ENCODE peak calls at places on chromosomes 13 and 19, in five cellular contexts. O is mesenchymal stem cell, B is heart left ventricle, X is adrenal gland, F is H9. I is an unnamed sample.

GRCh38 chr13:36858285-36858684 is 39.3 kb downstream of the RFXAP start:
- DNase-seq in O (peak), B (no peak), X (no peak), F (no peak), I (no peak)

GRCh38 chr19:4861147-4861546 is 6.3 kb downstream of the PLIN3 start:
- DNase-seq in O (no peak), B (no peak), X (no peak), F (no peak), I (no peak)

GRCh38 chr13:91632071-91632470 is 233.7 kb downstream of the GPC5 start:
- DNase-seq in O (no peak), B (no peak), X (no peak), F (no peak), I (no peak)

GRCh38 chr13:54175470-54175869 is 1146.9 kb downstream of the OLFM4 start:
- DNase-seq in O (no peak), B (no peak), X (no peak), F (no peak), I (no peak)

GRCh38 chr19:39103151-39103550 is 19.0 kb downstream of the ACP7 start:
- DNase-seq in O (no peak), B (no peak), X (no peak), F (no peak), I (no peak)

GRCh38 chr13:32195713-32196112 is 119.5 kb downstream of the ZAR1L start:
- DNase-seq in O (no peak), B (no peak), X (no peak), F (no peak), I (no peak)

GRCh38 chr19:32041681-32042292 is 303.6 kb upstream of the ZNF507 start:
- DNase-seq in O (peak), B (peak), X (peak), F (peak), I (peak)

GRCh38 chr13:93984070-93984469 is 495.4 kb downstream of the DCT start:
- DNase-seq in O (no peak), B (no peak), X (no peak), F (no peak), I (no peak)

GRCh38 chr19:47231215-47232054 is 436 bp upstream of the BBC3 start:
- DNase-seq in O (peak), B (peak), X (peak), F (peak), I (peak)

GRCh38 chr13:21289475-21289874 is 113.0 kb downstream of the MRPL57 start:
- DNase-seq in O (no peak), B (no peak), X (no peak), F (no peak), I (no peak)

GRCh38 chr19:3855321-3855720 is 13.5 kb downstream of the ZFR2 start:
- DNase-seq in O (no peak), B (no peak), X (no peak), F (no peak), I (no peak)

GRCh38 chr19:48363500-48363809 is 285 bp downstream of the TMEM143 start:
- DNase-seq in O (no peak), B (no peak), X (no peak), F (no peak), I (no peak)

GRCh38 chr13:48142437-48142836 is 47.5 kb upstream of the MED4 start:
- DNase-seq in O (no peak), B (no peak), X (no peak), F (no peak), I (no peak)

GRCh38 chr19:1489463-1489971 is 633 bp downstream of the PCSK4 start:
- DNase-seq in O (no peak), B (peak), X (no peak), F (no peak), I (no peak)

GRCh38 chr13:91216928-91217700 is 130.4 kb upstream of the MIR17HG start:
- DNase-seq in O (peak), B (no peak), X (no peak), F (no peak), I (no peak)

GRCh38 chr19:53898680-53899341 is 10.3 kb upstream of the CACNG7 start:
- DNase-seq in O (no peak), B (no peak), X (no peak), F (peak), I (no peak)

GRCh38 chr19:14418743-14419037 is 451 bp downstream of the DDX39A start:
- DNase-seq in O (no peak), B (no peak), X (no peak), F (no peak), I (no peak)

GRCh38 chr13:103965506-103966243 is 899.5 kb upstream of the SLC10A2 start:
- DNase-seq in O (peak), B (no peak), X (no peak), F (no peak), I (no peak)

GRCh38 chr13:111359237-111359915 is 38.9 kb downstream of the TEX29 start:
- DNase-seq in O (no peak), B (no peak), X (no peak), F (peak), I (no peak)

GRCh38 chr13:95842898-95843297 is 166.0 kb downstream of the DNAJC3 start:
- DNase-seq in O (no peak), B (no peak), X (no peak), F (no peak), I (no peak)

GRCh38 chr13:49840266-49840665 is 47.8 kb upstream of the KPNA3 start:
- DNase-seq in O (no peak), B (no peak), X (peak), F (no peak), I (no peak)

GRCh38 chr19:30229524-30230174 is 142.5 kb upstream of the ZNF536 start:
- DNase-seq in O (no peak), B (no peak), X (no peak), F (no peak), I (no peak)

GRCh38 chr13:95677564-95678386 is 836 bp downstream of the DNAJC3 start:
- DNase-seq in O (peak), B (no peak), X (peak), F (peak), I (no peak)

GRCh38 chr13:111652676-111653075 is 332.2 kb downstream of the TEX29 start:
- DNase-seq in O (no peak), B (no peak), X (no peak), F (peak), I (no peak)

GRCh38 chr19:33441828-33442227 is 68.3 kb downstream of the CEBPG start:
- DNase-seq in O (no peak), B (no peak), X (no peak), F (no peak), I (no peak)

GRCh38 chr13:37484056-37484455 is 114.5 kb downstream of the POSTN start:
- DNase-seq in O (no peak), B (no peak), X (no peak), F (no peak), I (no peak)

GRCh38 chr13:36130542-36131214 is 504 bp downstream of the DCLK1 start:
- DNase-seq in O (no peak), B (no peak), X (no peak), F (peak), I (no peak)

GRCh38 chr13:98180092-98180491 is 3.0 kb upstream of the RNF113B start:
- DNase-seq in O (no peak), B (no peak), X (no peak), F (no peak), I (no peak)

GRCh38 chr19:38792250-38793111 is 3.5 kb downstream of the LGALS7B start:
- DNase-seq in O (no peak), B (peak), X (no peak), F (peak), I (no peak)

GRCh38 chr19:4724252-4724514 is 541 bp upstream of the DPP9 start:
- DNase-seq in O (no peak), B (no peak), X (no peak), F (no peak), I (no peak)

GRCh38 chr19:1324792-1325567 is 39.3 kb downstream of the EFNA2 start:
- DNase-seq in O (peak), B (peak), X (peak), F (no peak), I (peak)

GRCh38 chr13:99329477-99329876 is 22.3 kb upstream of the GPR183 start:
- DNase-seq in O (no peak), B (no peak), X (no peak), F (no peak), I (no peak)

GRCh38 chr19:47853003-47853402 is 6.0 kb upstream of the TPRX2 start:
- DNase-seq in O (no peak), B (no peak), X (no peak), F (no peak), I (no peak)

DNA sequence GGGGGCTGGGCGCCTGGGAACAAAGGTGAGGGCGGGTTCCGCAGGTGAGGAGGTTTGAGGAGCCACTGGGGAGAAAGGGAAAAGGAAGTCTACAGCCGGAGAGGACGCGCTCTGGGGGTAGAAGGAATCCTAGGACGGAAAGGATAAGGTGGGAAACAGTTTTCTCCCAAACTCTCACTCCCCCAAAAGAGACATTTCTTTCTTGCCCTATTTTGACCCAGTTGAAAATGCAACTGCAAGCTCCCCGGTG is 651 bp upstream of the POLR1D start:
- DNase-seq in O (peak), B (no peak), X (no peak), F (no peak), I (no peak)
- H3K27ac ChIP-seq in O (peak), B (peak), X (peak), F (peak), I (peak)

GRCh38 chr13:108917581-108917980 is 288.2 kb downstream of the MYO16 start:
- DNase-seq in O (peak), B (no peak), X (no peak), F (no peak), I (no peak)
- H3K27ac ChIP-seq in O (no peak), B (no peak), X (peak), F (no peak), I (no peak)

GRCh38 chr19:19487077-19488040 is 28.0 kb downstream of the TSSK6 start:
- DNase-seq in O (no peak), B (no peak), X (no peak), F (no peak), I (no peak)
- H3K27ac ChIP-seq in O (peak), B (no peak), X (peak), F (no peak), I (no peak)

GRCh38 chr13:31168736-31169135 is 7.0 kb upstream of the HSPH1 start:
- DNase-seq in O (no peak), B (no peak), X (no peak), F (no peak), I (no peak)
- H3K27ac ChIP-seq in O (no peak), B (no peak), X (no peak), F (no peak), I (no peak)

I was measured in caudate nucleus.